ENCODE peak calls at places on chromosomes 2 and 18, in ten cellular contexts. N, D, R, S, W, Y, J, K, P and B are unnamed samples.

GRCh38 chr2:169828141-169828811 is 1.0 kb downstream of the UBR3 start:
- DNase-seq in S (peak), W (peak), J (no peak), D (peak), K (peak), R (peak), Y (peak), P (peak), N (peak), B (peak)

GRCh38 chr2:165874445-165875039 is 79.0 kb downstream of the TTC21B start:
- DNase-seq in Y (no peak), R (peak), P (peak), S (no peak), N (peak), K (no peak), D (peak), W (peak), J (no peak), B (peak)

GRCh38 chr2:95274291-95275150 is at the start of gene PROM2:
- DNase-seq in R (no peak), S (peak), D (no peak), W (peak), P (no peak), J (no peak), N (no peak), Y (no peak), K (no peak), B (no peak)

GRCh38 chr2:30511122-30512083 is 64.4 kb downstream of the LCLAT1 start:
- DNase-seq in S (no peak), D (peak), R (peak), Y (no peak), P (peak), N (peak), J (peak), W (peak), K (peak), B (peak)

GRCh38 chr2:234076451-234076850 is 25.9 kb downstream of the SPP2 start:
- DNase-seq in D (no peak), P (no peak), R (no peak), S (no peak), N (no peak), W (no peak), K (no peak), J (no peak), Y (no peak), B (no peak)

GRCh38 chr2:143071185-143071876 is 57.9 kb upstream of the ARHGAP15 start:
- DNase-seq in N (no peak), Y (no peak), W (no peak), R (no peak), S (no peak), P (no peak), J (no peak), D (peak), K (no peak), B (no peak)

GRCh38 chr2:29104589-29105164 is 10.5 kb upstream of the CLIP4 start:
- DNase-seq in Y (no peak), P (no peak), R (no peak), D (no peak), W (no peak), K (no peak), N (no peak), S (no peak), J (no peak), B (no peak)

GRCh38 chr2:46032161-46032813 is 264.9 kb upstream of the EPAS1 start:
- DNase-seq in P (no peak), K (no peak), S (no peak), J (no peak), R (no peak), N (no peak), Y (no peak), D (no peak), W (no peak), B (no peak)

GRCh38 chr2:112658820-112659667 is 13.3 kb downstream of the SLC20A1 start:
- DNase-seq in P (no peak), W (no peak), Y (no peak), R (no peak), D (no peak), K (no peak), S (no peak), J (no peak), N (no peak), B (no peak)

GRCh38 chr2:110126086-110126773 is 10.6 kb upstream of the MALL start:
- DNase-seq in P (no peak), S (no peak), K (no peak), J (no peak), Y (no peak), W (peak), N (peak), R (no peak), D (no peak), B (peak)

GRCh38 chr18:28411806-28412205 is 234.9 kb upstream of the CDH2 start:
- DNase-seq in Y (no peak), N (peak), S (no peak), W (no peak), J (peak), K (no peak), R (no peak), D (no peak), P (no peak), B (peak)

GRCh38 chr2:191675807-191676667 is 1.9 kb upstream of the NABP1 start:
- DNase-seq in K (peak), J (peak), R (no peak), Y (peak), S (no peak), W (no peak), P (no peak), N (no peak), D (no peak), B (no peak)

GRCh38 chr2:176682278-176682677 is 413.0 kb downstream of the MTX2 start:
- DNase-seq in W (no peak), J (no peak), K (no peak), N (no peak), Y (no peak), P (no peak), D (no peak), S (no peak), R (no peak), B (no peak)

GRCh38 chr2:238383135-238383534 is 43.6 kb upstream of the ASB1 start:
- DNase-seq in N (no peak), Y (no peak), D (no peak), K (no peak), J (no peak), S (no peak), P (no peak), W (no peak), R (no peak), B (no peak)

GRCh38 chr2:119823734-119824334 is 64.1 kb downstream of the PTPN4 start:
- DNase-seq in Y (no peak), S (no peak), D (peak), K (peak), P (no peak), N (peak), J (no peak), W (no peak), R (no peak), B (peak)